ENCODE peak calls at places on chromosome 22, in seven cellular contexts. U is mammary epithelial cell, S is mesendoderm, C is neural progenitor cell, X is mesenchymal stem cell, Z is neuronal stem cell, T is IMR-90. R is an unnamed sample.

GRCh38 chr22:23243006-23243573 is 62.8 kb downstream of the BCR start:
- DNase-seq in U (no peak), S (peak; percentile 95), C (peak; percentile 86), X (no peak), Z (peak; percentile 72), T (no peak), R (no peak)

GRCh38 chr22:41021655-41022454 is 70.5 kb upstream of the EP300 start:
- DNase-seq in U (peak; percentile 53), S (peak; percentile 73), C (peak; percentile 76), X (peak; percentile 51), Z (peak; percentile 36), T (peak; percentile 16), R (peak; percentile 83)

GRCh38 chr22:48651036-48651890 is 1176.4 kb downstream of the BRD1 start:
- DNase-seq in U (no peak), S (no peak), C (no peak), X (no peak), Z (no peak), T (no peak), R (no peak)

GRCh38 chr22:16954060-16954403 is 54.0 kb downstream of the GAB4 start:
- DNase-seq in U (no peak), S (no peak), C (no peak), X (no peak), Z (no peak), T (no peak), R (no peak)

GRCh38 chr22:27372969-27373670 is 428.4 kb downstream of the MN1 start:
- DNase-seq in U (no peak), S (peak; percentile 97), C (peak; percentile 96), X (peak; percentile 91), Z (peak; percentile 72), T (no peak), R (peak; percentile 80)

GRCh38 chr22:49930596-49931412 is 12.4 kb downstream of the CRELD2 start:
- DNase-seq in U (peak; percentile 69), S (peak; percentile 65), C (peak; percentile 69), X (peak; percentile 73), Z (no peak), T (peak; percentile 66), R (peak; percentile 96)

GRCh38 chr22:22123960-22124278 is 120.7 kb upstream of the VPREB1 start:
- DNase-seq in U (no peak), S (no peak), C (no peak), X (no peak), Z (no peak), T (no peak), R (no peak)

GRCh38 chr22:26967282-26967681 is 309.9 kb downstream of the MIAT start:
- DNase-seq in U (no peak), S (no peak), C (no peak), X (no peak), Z (no peak), T (no peak), R (no peak)

GRCh38 chr22:29994941-29995340 is 85.3 kb upstream of the HORMAD2 start:
- DNase-seq in U (no peak), S (no peak), C (no peak), X (peak; percentile 52), Z (no peak), T (peak; percentile 33), R (no peak)

GRCh38 chr22:34966980-34967379 is 99.0 kb upstream of the ISX start:
- DNase-seq in U (peak; percentile 67), S (peak; percentile 93), C (no peak), X (no peak), Z (no peak), T (no peak), R (no peak)

GRCh38 chr22:49826603-49827306 is 918 bp downstream of the BRD1 start:
- DNase-seq in U (peak; percentile 47), S (peak; percentile 25), C (peak; percentile 47), X (peak; percentile 47), Z (no peak), T (peak; percentile 32), R (peak; percentile 64)

GRCh38 chr22:22999473-22999872 is 70.8 kb upstream of the GNAZ start:
- DNase-seq in U (peak; percentile 9), S (no peak), C (no peak), X (no peak), Z (no peak), T (no peak), R (no peak)

GRCh38 chr22:40462195-40462988 is 92.0 kb downstream of the SGSM3 start:
- DNase-seq in U (no peak), S (no peak), C (no peak), X (no peak), Z (no peak), T (no peak), R (peak; percentile 53)

GRCh38 chr22:11066458-11067285 is 4461.3 kb upstream of the OR11H1 start:
- DNase-seq in U (no peak), S (no peak), C (no peak), X (no peak), Z (no peak), T (no peak), R (no peak)

GRCh38 chr22:22060200-22061084 is 77.9 kb upstream of the TOP3B start:
- DNase-seq in U (peak; percentile 39), S (peak; percentile 67), C (peak; percentile 82), X (peak; percentile 9), Z (peak; percentile 61), T (peak; percentile 24), R (peak; percentile 84)

GRCh38 chr22:40196628-40197027 is 18.9 kb downstream of the TNRC6B start:
- DNase-seq in U (peak; percentile 92), S (no peak), C (no peak), X (peak; percentile 97), Z (no peak), T (peak; percentile 97), R (no peak)

GRCh38 chr22:22955866-22956535 is 68.4 kb downstream of the IGLL5 start:
- DNase-seq in U (peak; percentile 41), S (peak; percentile 73), C (peak; percentile 85), X (peak; percentile 47), Z (peak; percentile 79), T (peak; percentile 61), R (peak; percentile 83)

GRCh38 chr22:39574779-39575551 is 4.4 kb downstream of the CACNA1I start:
- DNase-seq in U (peak; percentile 80), S (peak; percentile 43), C (no peak), X (peak; percentile 88), Z (no peak), T (peak; percentile 95), R (no peak)

GRCh38 chr22:44707178-44707577 is 5.2 kb downstream of the PRR5 start:
- DNase-seq in U (no peak), S (no peak), C (no peak), X (no peak), Z (no peak), T (no peak), R (no peak)

GRCh38 chr22:49294656-49295464 is 532.8 kb downstream of the BRD1 start:
- DNase-seq in U (no peak), S (no peak), C (no peak), X (no peak), Z (no peak), T (no peak), R (no peak)

GRCh38 chr22:18113680-18114394 is 3.2 kb downstream of the TUBA8 start:
- DNase-seq in U (no peak), S (no peak), C (no peak), X (no peak), Z (no peak), T (no peak), R (no peak)

GRCh38 chr22:42627981-42628380 is 12.4 kb downstream of the ATP5MGL start:
- DNase-seq in U (no peak), S (no peak), C (no peak), X (no peak), Z (no peak), T (no peak), R (no peak)

GRCh38 chr22:22974795-22975580 is 87.4 kb downstream of the IGLL5 start:
- DNase-seq in U (no peak), S (no peak), C (no peak), X (no peak), Z (no peak), T (no peak), R (no peak)

DNA sequence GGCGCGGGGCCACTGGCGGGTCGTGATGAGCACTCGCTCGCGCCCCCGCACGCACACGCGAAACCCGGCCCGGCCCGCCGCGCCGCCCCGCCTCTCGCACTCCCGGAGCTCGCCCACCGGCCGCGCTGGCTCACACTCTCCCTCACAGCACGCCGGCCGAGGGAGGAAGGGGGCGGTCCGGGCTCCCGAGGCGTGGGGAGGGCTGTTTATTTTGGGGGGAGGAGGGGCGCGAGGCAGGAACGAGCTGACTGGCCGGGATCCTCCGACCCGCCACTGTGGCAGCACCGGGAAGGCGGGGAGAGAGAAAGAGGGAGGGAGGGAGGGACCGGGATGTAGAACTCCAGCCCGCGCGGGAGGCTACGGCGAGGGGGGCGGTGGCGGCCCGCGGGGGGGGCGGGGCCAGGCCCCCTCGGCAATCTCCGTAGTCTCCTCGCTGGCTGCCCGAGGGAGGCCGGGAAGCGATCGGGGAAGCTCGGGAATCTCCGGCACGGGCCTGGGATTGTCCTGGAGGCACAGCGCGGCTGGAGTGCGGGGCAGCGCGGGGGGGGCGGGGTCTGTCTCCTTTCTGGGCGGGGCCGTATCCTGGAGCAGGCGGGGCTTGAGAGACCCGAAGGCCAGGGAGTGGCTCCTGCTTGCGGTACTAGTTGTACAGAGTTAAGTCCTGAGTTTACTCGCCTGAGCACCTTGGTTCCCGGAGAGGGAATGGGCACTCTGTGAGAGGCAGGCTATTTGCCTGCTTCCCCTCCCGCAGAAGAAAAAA is at the start of gene RBFOX2:
- DNase-seq in U (peak; percentile 96), S (peak; percentile 98), C (peak; percentile 98), X (peak; percentile 97), Z (peak; percentile 95), T (peak; percentile 95), R (peak; percentile 77)
- H3K4me2 ChIP-seq in U (peak within 1 kb of the TSS; percentile 89), S (peak within 1 kb of the TSS; percentile 80), C (peak within 1 kb of the TSS; percentile 98), X (peak within 1 kb of the TSS; percentile 83), Z (peak within 1 kb of the TSS; percentile 61), T (peak within 1 kb of the TSS; percentile 87), R (peak within 1 kb of the TSS; percentile 96)

GRCh38 chr22:19928207-19928606 is 13.4 kb upstream of the COMT start:
- DNase-seq in U (no peak), S (no peak), C (no peak), X (no peak), Z (no peak), T (no peak), R (no peak)
- H3K4me2 ChIP-seq in U (no peak overlapping the region), S (no peak overlapping the region), C (no peak overlapping the region), X (no peak overlapping the region), Z (no peak overlapping the region), T (no peak overlapping the region), R (no peak overlapping the region)

GRCh38 chr22:46593211-46593676 is 26.9 kb upstream of the GRAMD4 start:
- DNase-seq in U (no peak), S (no peak), C (peak; percentile 1), X (no peak), Z (no peak), T (no peak), R (peak; percentile 81)

GRCh38 chr22:46589871-46590271 is 30.3 kb upstream of the GRAMD4 start:
- DNase-seq in U (no peak), S (no peak), C (peak; percentile 1), X (no peak), Z (no peak), T (no peak), R (no peak)

GRCh38 chr22:46592390-46592872 is 27.8 kb upstream of the GRAMD4 start:
- DNase-seq in U (peak; percentile 67), S (peak; percentile 50), C (peak; percentile 0), X (no peak), Z (no peak), T (peak; percentile 71), R (peak; percentile 82)

GRCh38 chr22:46590334-46590733 is 29.9 kb upstream of the GRAMD4 start:
- DNase-seq in U (no peak), S (no peak), C (peak; percentile 3), X (no peak), Z (no peak), T (no peak), R (no peak)

GRCh38 chr22:46591890-46592289 is 28.3 kb upstream of the GRAMD4 start:
- DNase-seq in U (no peak), S (no peak), C (peak; percentile 0), X (no peak), Z (no peak), T (no peak), R (no peak)
- H3K4me2 ChIP-seq in U (no peak overlapping the region), S (no peak overlapping the region), C (no peak overlapping the region), X (no peak overlapping the region), Z (no peak overlapping the region), T (no peak overlapping the region), R (peak overlapping the region; percentile 72)

GRCh38 chr22:46272196-46272595 is 4.4 kb downstream of the TTC38 start:
- DNase-seq in U (no peak), S (no peak), C (no peak), X (no peak), Z (no peak), T (no peak), R (no peak)
- H3K4me2 ChIP-seq in U (no peak overlapping the region), S (no peak overlapping the region), C (no peak overlapping the region), X (no peak overlapping the region), Z (no peak overlapping the region), T (no peak overlapping the region), R (no peak overlapping the region)